ENCODE peak calls at places on chromosomes 13 and 19, in six cellular contexts. W is AG04449, J is MM.1S, Y is body of pancreas, D is heart left ventricle, L is testis. C is an unnamed sample.

GRCh38 chr19:37933965-37934364 is 27.0 kb downstream of the SIPA1L3 start:
- DNase-seq in L (no peak), J (no peak), W (no peak), Y (peak), D (peak), C (peak)

GRCh38 chr19:53010494-53010893 is 3.2 kb upstream of the ERVV-1 start:
- DNase-seq in J (no peak), L (no peak), Y (no peak), W (no peak), D (no peak), C (no peak)

GRCh38 chr13:91142572-91142971 is 204.9 kb upstream of the MIR17HG start:
- DNase-seq in J (no peak), D (no peak), Y (peak), L (no peak), W (no peak), C (no peak)

GRCh38 chr13:43019811-43020210 is 3.6 kb upstream of the DNAJC15 start:
- DNase-seq in J (no peak), Y (no peak), L (no peak), D (no peak), W (no peak), C (no peak)

GRCh38 chr19:14603990-14604387 is 21.1 kb downstream of the CLEC17A start:
- DNase-seq in Y (no peak), L (no peak), J (no peak), W (no peak), D (no peak), C (no peak)

GRCh38 chr13:100608906-100609305 is 20.3 kb upstream of the GGACT start:
- DNase-seq in W (no peak), D (no peak), J (peak), Y (no peak), L (no peak), C (no peak)

GRCh38 chr13:44096906-44097305 is 217.2 kb downstream of the LACC1 start:
- DNase-seq in W (no peak), D (no peak), J (no peak), Y (no peak), L (no peak), C (no peak)

GRCh38 chr19:30790048-30790680 is 418.0 kb downstream of the ZNF536 start:
- DNase-seq in J (no peak), Y (no peak), W (no peak), D (no peak), L (no peak), C (no peak)

GRCh38 chr13:113567681-113568080 is 16.9 kb upstream of the TFDP1 start:
- DNase-seq in D (no peak), W (no peak), L (peak), Y (no peak), J (no peak), C (no peak)

GRCh38 chr19:16180611-16181010 is 4.6 kb upstream of the FAM32A start:
- DNase-seq in L (no peak), W (peak), D (no peak), Y (no peak), J (no peak), C (no peak)

GRCh38 chr13:31056650-31057275 is 104.9 kb downstream of the HSPH1 start:
- DNase-seq in L (no peak), Y (no peak), D (no peak), W (no peak), J (no peak), C (peak)

GRCh38 chr13:72536668-72537399 is 190.6 kb downstream of the MZT1 start:
- DNase-seq in L (no peak), Y (no peak), D (no peak), J (no peak), W (no peak), C (no peak)

GRCh38 chr19:31955061-31955460 is 390.3 kb upstream of the ZNF507 start:
- DNase-seq in Y (no peak), L (no peak), W (no peak), J (no peak), D (no peak), C (no peak)

GRCh38 chr19:10286803-10287737 is at the start of gene ICAM4:
- DNase-seq in W (no peak), D (peak), J (no peak), Y (peak), L (peak), C (peak)

GRCh38 chr13:111865826-111866225 is 201.1 kb upstream of the SOX1 start:
- DNase-seq in L (no peak), J (no peak), W (no peak), D (no peak), Y (no peak), C (no peak)

GRCh38 chr19:11673608-11674041 is 65.1 kb downstream of the ZNF823 start:
- DNase-seq in W (no peak), L (peak), D (peak), Y (peak), J (no peak), C (peak)

GRCh38 chr13:38463047-38463446 is 113.4 kb downstream of the UFM1 start:
- DNase-seq in W (no peak), J (no peak), D (no peak), L (no peak), Y (peak), C (no peak)

GRCh38 chr19:18436651-18437478 is 1.1 kb downstream of the ISYNA1 start:
- DNase-seq in W (no peak), J (peak), L (peak), D (peak), Y (peak), C (peak)

GRCh38 chr13:97914537-97914936 is 38.9 kb upstream of the IPO5 start:
- DNase-seq in W (peak), Y (no peak), L (no peak), J (no peak), D (no peak), C (no peak)

GRCh38 chr19:47232422-47233211 is 1.6 kb upstream of the BBC3 start:
- DNase-seq in L (no peak), Y (peak), W (no peak), J (no peak), D (no peak), C (no peak)

GRCh38 chr19:18278521-18279265 is 2.7 kb downstream of the JUND start:
- DNase-seq in Y (peak), J (no peak), W (no peak), L (no peak), D (no peak), C (no peak)

GRCh38 chr13:110055089-110055488 is 251.9 kb downstream of the COL4A1 start:
- DNase-seq in D (no peak), L (no peak), J (peak), Y (no peak), W (no peak), C (no peak)

GRCh38 chr13:111650626-111651025 is 330.2 kb downstream of the TEX29 start:
- DNase-seq in W (no peak), J (no peak), D (no peak), Y (no peak), L (no peak), C (no peak)

GRCh38 chr19:36051236-36051635 is 2.8 kb downstream of the THAP8 start:
- DNase-seq in J (no peak), W (no peak), D (no peak), L (peak), Y (no peak), C (peak)
- TF ChIP-seq CTCF in J (no peak), W (no peak), D (peak), L (no peak), Y (no peak), C (no peak)

DNA sequence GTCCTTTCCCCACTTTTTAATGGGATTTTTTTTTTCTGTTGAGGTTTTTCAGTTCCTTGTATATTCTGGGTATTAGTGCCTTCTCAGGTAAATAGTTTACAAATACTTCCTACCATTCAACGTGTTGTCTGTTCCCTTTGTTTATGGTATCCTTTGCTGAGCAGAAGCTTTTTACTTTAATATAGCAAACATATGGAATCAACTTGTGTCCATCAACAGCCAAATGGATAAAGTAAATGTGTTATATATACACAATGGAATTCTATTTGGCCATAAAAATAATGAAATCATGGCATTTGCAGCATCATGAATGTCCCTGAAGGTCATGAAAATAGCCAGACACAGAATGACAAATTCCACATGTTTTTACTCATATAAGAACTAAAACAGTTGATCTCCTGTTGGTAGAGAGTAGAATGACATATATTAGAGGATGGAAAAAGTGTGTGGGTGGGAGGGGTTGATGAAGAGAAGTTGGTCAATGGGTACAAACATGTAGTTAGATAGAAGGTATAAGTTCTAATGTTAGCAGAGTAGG is 500.8 kb downstream of the SLITRK6 start:
- DNase-seq in W (no peak), J (no peak), Y (no peak), L (no peak), D (no peak), C (no peak)
- TF ChIP-seq CTCF in W (no peak), J (no peak), Y (no peak), L (no peak), D (no peak), C (no peak)

GRCh38 chr13:25103711-25104110 is 7.8 kb downstream of the PABPC3 start:
- DNase-seq in L (no peak), J (no peak), D (no peak), Y (no peak), W (no peak), C (no peak)
- TF ChIP-seq CTCF in L (no peak), J (no peak), D (no peak), Y (no peak), W (no peak), C (no peak)

GRCh38 chr13:45678282-45678681 is 23.8 kb upstream of the CBY2 start:
- DNase-seq in J (no peak), Y (no peak), W (no peak), L (no peak), D (no peak), C (no peak)

GRCh38 chr13:45681101-45681500 is 21.0 kb upstream of the CBY2 start:
- DNase-seq in D (no peak), W (peak), L (no peak), Y (no peak), J (no peak), C (no peak)

GRCh38 chr13:45682494-45683008 is 19.6 kb upstream of the CBY2 start:
- DNase-seq in J (no peak), L (no peak), W (no peak), D (no peak), Y (no peak), C (no peak)

DNA sequence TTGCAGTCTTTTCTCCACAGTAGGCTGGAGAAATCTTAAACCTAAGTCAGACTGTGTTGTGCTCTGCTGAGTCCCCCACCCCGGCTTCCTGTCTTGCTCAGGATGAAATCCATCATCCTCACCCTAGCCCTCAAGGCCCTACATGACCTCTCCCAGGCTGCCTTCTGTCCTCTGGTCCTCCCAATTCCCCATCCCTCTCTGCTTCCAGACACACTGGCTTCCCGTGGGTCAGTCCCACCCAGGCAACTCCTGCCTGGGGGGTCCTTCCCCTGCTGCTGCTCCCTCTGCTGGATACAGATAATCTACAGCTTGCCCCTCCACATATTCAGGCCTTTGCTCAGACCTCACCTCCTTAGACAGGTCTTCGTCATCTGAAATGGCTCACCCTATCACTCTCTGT is 18.4 kb upstream of the CBY2 start:
- DNase-seq in J (no peak), L (no peak), W (no peak), D (no peak), Y (no peak), C (no peak)
- TF ChIP-seq CTCF in J (no peak), L (no peak), W (no peak), D (no peak), Y (no peak), C (no peak)

DNA sequence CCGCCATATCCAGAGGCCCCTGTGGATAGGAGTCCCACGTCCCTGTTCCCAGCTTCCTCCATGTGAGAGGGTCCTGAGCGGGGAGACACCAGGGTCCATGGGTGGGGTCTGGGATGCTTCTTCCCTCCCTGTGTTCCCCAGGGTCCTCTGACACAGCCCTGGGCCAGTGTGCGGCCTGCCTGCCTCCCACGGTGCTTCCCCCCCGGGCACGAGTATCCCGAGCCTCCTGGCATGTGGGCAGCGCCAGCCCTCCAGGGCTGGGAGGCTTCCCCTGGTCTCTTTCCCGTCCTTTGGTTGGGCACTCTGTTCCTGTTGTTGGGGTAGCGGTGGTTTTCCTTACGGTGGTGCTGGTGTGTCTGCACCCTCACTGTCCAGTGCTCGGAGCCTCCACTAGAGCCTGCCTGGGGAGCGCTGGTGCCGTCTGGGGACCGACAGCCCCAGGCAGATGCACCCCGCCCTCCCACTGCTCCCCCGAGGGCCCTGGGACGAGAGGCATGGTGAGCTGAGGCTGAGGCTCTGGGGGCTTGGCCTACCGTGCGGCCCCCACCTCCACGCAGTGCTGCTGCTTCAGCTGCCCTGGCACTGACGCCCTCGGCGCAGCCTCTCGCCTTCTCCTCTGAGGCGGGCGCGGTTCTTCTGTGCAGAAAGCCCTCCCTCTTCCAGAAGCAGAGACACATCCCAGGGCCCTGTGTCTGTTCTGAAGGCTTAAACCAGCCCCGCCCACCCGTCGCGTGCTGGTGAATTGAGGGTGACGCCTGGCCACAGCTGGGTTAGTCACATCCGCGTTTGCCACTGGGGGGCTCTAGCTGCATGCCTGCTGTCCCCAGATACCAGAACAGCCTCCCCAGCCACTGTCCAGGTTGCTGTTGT is 27.9 kb downstream of the PLEKHJ1 start:
- DNase-seq in J (no peak), D (peak), L (peak), W (no peak), Y (peak), C (peak)
- TF ChIP-seq CTCF in J (no peak), D (peak), L (no peak), W (peak), Y (no peak), C (no peak)

DNA sequence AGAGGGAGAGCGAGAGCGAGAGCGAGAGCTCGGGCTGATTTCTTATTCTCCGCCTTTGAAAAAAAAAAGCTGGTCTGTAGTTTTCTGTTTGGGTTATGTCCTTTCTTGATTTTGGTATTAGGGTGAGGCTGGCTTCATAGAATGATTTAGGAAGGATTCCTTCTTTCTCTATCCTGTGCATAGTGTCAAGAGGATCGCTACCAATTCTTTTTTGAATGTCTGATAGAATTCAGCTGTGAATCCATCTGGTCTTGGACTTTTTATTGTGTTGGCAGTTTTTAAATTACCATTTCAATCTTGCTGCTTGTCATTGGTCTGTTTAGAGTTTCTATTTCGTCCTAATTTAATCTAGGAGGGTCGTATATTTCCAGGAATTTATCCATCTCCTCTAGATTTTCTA is 1414.6 kb upstream of the MIR17HG start:
- DNase-seq in D (no peak), L (no peak), W (no peak), Y (no peak), J (no peak), C (no peak)
- TF ChIP-seq CTCF in D (no peak), L (no peak), W (no peak), Y (no peak), J (no peak), C (no peak)

GRCh38 chr13:49220035-49220855 is at the start of gene MLNR:
- DNase-seq in Y (no peak), D (no peak), L (peak), W (no peak), J (no peak), C (peak)
- TF ChIP-seq CTCF in Y (peak), D (peak), L (no peak), W (no peak), J (no peak), C (no peak)

GRCh38 chr19:51367565-51368365 is 1.0 kb downstream of the CLDND2 start:
- DNase-seq in J (no peak), W (peak), D (peak), Y (peak), L (peak), C (peak)
- TF ChIP-seq CTCF in J (no peak), W (no peak), D (no peak), Y (no peak), L (no peak), C (no peak)